ENCODE peak calls at places on chromosomes 2 and 18, in five cellular contexts. One of them, this sample, is unnamed. For H3K4me1, the result is how much of the 10 kb centered on the place peaks cover.

GRCh38 chr18:22467760-22468553 is 50.2 kb upstream of the CTAGE1 start:
- DNase-seq in adrenal gland: peak
- DNase-seq in testis: no peak
- DNase-seq in uterus: peak
- DNase-seq in suprapubic skin: no peak
- DNase-seq in this sample: no peak

GRCh38 chr18:13107074-13107473 is 111.5 kb upstream of the LDLRAD4 start:
- DNase-seq in adrenal gland: no peak
- DNase-seq in testis: no peak
- DNase-seq in uterus: no peak
- DNase-seq in suprapubic skin: no peak
- DNase-seq in this sample: no peak

GRCh38 chr2:241272298-241272721 is 43.2 kb downstream of the HDLBP start:
- DNase-seq in testis: peak
- DNase-seq in uterus: peak
- DNase-seq in adrenal gland: peak
- DNase-seq in suprapubic skin: no peak
- DNase-seq in this sample: peak

GRCh38 chr18:79818036-79818435 is 20.3 kb downstream of the KCNG2 start:
- DNase-seq in adrenal gland: no peak
- DNase-seq in uterus: no peak
- DNase-seq in suprapubic skin: no peak
- DNase-seq in testis: no peak
- DNase-seq in this sample: peak

GRCh38 chr18:36578871-36579270 is 249.9 kb downstream of the TPGS2 start:
- DNase-seq in adrenal gland: no peak
- DNase-seq in suprapubic skin: no peak
- DNase-seq in uterus: no peak
- DNase-seq in testis: no peak
- DNase-seq in this sample: no peak

GRCh38 chr2:85741811-85742507 is 11.8 kb upstream of the ATOH8 start:
- DNase-seq in testis: no peak
- DNase-seq in suprapubic skin: peak
- DNase-seq in uterus: peak
- DNase-seq in adrenal gland: no peak
- DNase-seq in this sample: peak

GRCh38 chr2:46615555-46616487 is 136.5 kb downstream of the TMEM247 start:
- DNase-seq in uterus: no peak
- DNase-seq in suprapubic skin: no peak
- DNase-seq in adrenal gland: peak
- DNase-seq in testis: no peak
- DNase-seq in this sample: no peak

GRCh38 chr2:97714950-97715652 is 1.7 kb downstream of the ZAP70 start:
- DNase-seq in uterus: no peak
- DNase-seq in suprapubic skin: peak
- DNase-seq in testis: no peak
- DNase-seq in adrenal gland: no peak
- DNase-seq in this sample: no peak

GRCh38 chr2:85585781-85586105 is 1.5 kb downstream of the VAMP5 start:
- DNase-seq in suprapubic skin: no peak
- DNase-seq in testis: no peak
- DNase-seq in uterus: no peak
- DNase-seq in adrenal gland: no peak
- DNase-seq in this sample: no peak

GRCh38 chr2:120456867-120457266 is 110.9 kb downstream of the INHBB start:
- DNase-seq in suprapubic skin: no peak
- DNase-seq in testis: no peak
- DNase-seq in uterus: no peak
- DNase-seq in adrenal gland: no peak
- DNase-seq in this sample: no peak

GRCh38 chr2:137937778-137938177 is 26.5 kb upstream of the HNMT start:
- DNase-seq in suprapubic skin: no peak
- DNase-seq in adrenal gland: no peak
- DNase-seq in uterus: no peak
- DNase-seq in testis: no peak
- DNase-seq in this sample: no peak

GRCh38 chr2:147909178-147909577 is 64.3 kb downstream of the ACVR2A start:
- DNase-seq in uterus: no peak
- DNase-seq in suprapubic skin: no peak
- DNase-seq in adrenal gland: no peak
- DNase-seq in testis: no peak
- DNase-seq in this sample: no peak

GRCh38 chr2:201654611-201655384 is 11.5 kb upstream of the TMEM237 start:
- DNase-seq in suprapubic skin: no peak
- DNase-seq in uterus: no peak
- DNase-seq in testis: no peak
- DNase-seq in adrenal gland: no peak
- DNase-seq in this sample: no peak

GRCh38 chr2:12861344-12861942 is 144.7 kb downstream of the TRIB2 start:
- DNase-seq in suprapubic skin: no peak
- DNase-seq in testis: no peak
- DNase-seq in uterus: no peak
- DNase-seq in adrenal gland: no peak
- DNase-seq in this sample: no peak

GRCh38 chr18:12327510-12328178 is 19.6 kb downstream of the TUBB6 start:
- DNase-seq in uterus: peak
- DNase-seq in suprapubic skin: peak
- DNase-seq in adrenal gland: peak
- DNase-seq in testis: peak
- DNase-seq in this sample: peak

GRCh38 chr2:156728328-156728727 is 292.1 kb downstream of the GPD2 start:
- DNase-seq in suprapubic skin: no peak
- DNase-seq in adrenal gland: no peak
- DNase-seq in uterus: no peak
- DNase-seq in testis: no peak
- DNase-seq in this sample: no peak

GRCh38 chr2:26477911-26478253 is at the start of gene OTOF:
- DNase-seq in suprapubic skin: no peak
- DNase-seq in testis: peak
- DNase-seq in uterus: no peak
- DNase-seq in adrenal gland: peak
- DNase-seq in this sample: peak

GRCh38 chr18:35616664-35617423 is 35.3 kb downstream of the GALNT1 start:
- DNase-seq in suprapubic skin: no peak
- DNase-seq in adrenal gland: no peak
- DNase-seq in uterus: no peak
- DNase-seq in testis: no peak
- DNase-seq in this sample: peak

GRCh38 chr2:81412681-81413080 is 1108.1 kb upstream of the LRRTM1 start:
- DNase-seq in suprapubic skin: no peak
- DNase-seq in testis: no peak
- DNase-seq in uterus: no peak
- DNase-seq in adrenal gland: no peak
- DNase-seq in this sample: no peak

GRCh38 chr2:191032588-191033429 is 18.8 kb upstream of the STAT1 start:
- DNase-seq in uterus: no peak
- DNase-seq in adrenal gland: no peak
- DNase-seq in suprapubic skin: no peak
- DNase-seq in testis: no peak
- DNase-seq in this sample: no peak

GRCh38 chr2:162368494-162368893 is 24.6 kb downstream of the GCA start:
- DNase-seq in suprapubic skin: no peak
- DNase-seq in adrenal gland: no peak
- DNase-seq in uterus: no peak
- DNase-seq in testis: no peak
- DNase-seq in this sample: no peak

GRCh38 chr2:1492696-1493095 is 79.4 kb downstream of the TPO start:
- DNase-seq in adrenal gland: peak
- DNase-seq in uterus: no peak
- DNase-seq in suprapubic skin: peak
- DNase-seq in testis: peak
- DNase-seq in this sample: peak

GRCh38 chr2:44706584-44707553 is 234.6 kb upstream of the SIX3 start:
- DNase-seq in suprapubic skin: no peak
- DNase-seq in testis: no peak
- DNase-seq in adrenal gland: no peak
- DNase-seq in uterus: no peak
- DNase-seq in this sample: no peak

GRCh38 chr2:44705851-44706555 is 235.5 kb upstream of the SIX3 start:
- DNase-seq in suprapubic skin: no peak
- DNase-seq in uterus: no peak
- DNase-seq in testis: no peak
- DNase-seq in adrenal gland: no peak
- DNase-seq in this sample: no peak

GRCh38 chr2:44705356-44705755 is 236.1 kb upstream of the SIX3 start:
- DNase-seq in adrenal gland: no peak
- DNase-seq in testis: no peak
- DNase-seq in uterus: no peak
- DNase-seq in suprapubic skin: no peak
- DNase-seq in this sample: no peak

GRCh38 chr2:44707945-44708645 is 233.4 kb upstream of the SIX3 start:
- DNase-seq in suprapubic skin: no peak
- DNase-seq in testis: no peak
- DNase-seq in uterus: no peak
- DNase-seq in adrenal gland: no peak
- DNase-seq in this sample: no peak

GRCh38 chr2:44708646-44709000 is 232.9 kb upstream of the SIX3 start:
- DNase-seq in adrenal gland: no peak
- DNase-seq in testis: no peak
- DNase-seq in suprapubic skin: no peak
- DNase-seq in uterus: no peak
- DNase-seq in this sample: no peak
- H3K27ac ChIP-seq in adrenal gland: no peak
- H3K27ac ChIP-seq in testis: no peak
- H3K27ac ChIP-seq in suprapubic skin: no peak
- H3K27ac ChIP-seq in uterus: no peak
- H3K27ac ChIP-seq in this sample: no peak

GRCh38 chr2:68062680-68063387 is at the start of gene C1D:
- DNase-seq in testis: peak
- DNase-seq in uterus: peak
- DNase-seq in suprapubic skin: peak
- DNase-seq in adrenal gland: peak
- DNase-seq in this sample: peak
- TF ChIP-seq POLR2A in testis: no peak
- TF ChIP-seq POLR2A in uterus: peak
- TF ChIP-seq POLR2A in suprapubic skin: no peak
- TF ChIP-seq POLR2A in adrenal gland: peak
- TF ChIP-seq POLR2A in this sample: no peak

DNA sequence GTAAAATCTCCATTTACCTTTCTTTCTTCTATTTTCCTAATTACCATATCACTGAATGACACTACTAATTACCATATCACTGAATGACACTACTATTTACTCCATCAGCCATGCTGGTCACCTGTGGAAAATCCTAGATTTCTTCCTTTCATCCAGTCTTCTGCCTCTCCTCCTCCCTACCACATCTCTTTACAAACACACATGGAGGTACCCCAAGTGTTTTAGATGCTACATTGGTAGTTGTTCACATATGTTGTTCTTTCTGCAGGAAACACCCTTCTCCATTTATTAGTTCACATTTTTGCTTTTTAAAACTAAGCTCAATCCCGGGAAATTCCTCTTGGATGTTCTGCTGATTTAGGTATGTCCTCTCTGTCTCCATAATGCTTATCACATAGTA is 134.0 kb downstream of the IKZF2 start:
- DNase-seq in suprapubic skin: no peak
- DNase-seq in adrenal gland: no peak
- DNase-seq in testis: no peak
- DNase-seq in uterus: no peak
- DNase-seq in this sample: no peak
- H3K4me1 ChIP-seq in suprapubic skin: under half
- H3K4me1 ChIP-seq in adrenal gland: under half
- H3K4me1 ChIP-seq in testis: under half
- H3K4me1 ChIP-seq in uterus: under half
- H3K4me1 ChIP-seq in this sample: under half

GRCh38 chr2:185970148-185970852 is 231.7 kb downstream of the FSIP2 start:
- DNase-seq in suprapubic skin: no peak
- DNase-seq in adrenal gland: no peak
- DNase-seq in testis: no peak
- DNase-seq in uterus: no peak
- DNase-seq in this sample: no peak
- H3K27ac ChIP-seq in suprapubic skin: no peak
- H3K27ac ChIP-seq in adrenal gland: no peak
- H3K27ac ChIP-seq in testis: no peak
- H3K27ac ChIP-seq in uterus: no peak
- H3K27ac ChIP-seq in this sample: no peak

DNA sequence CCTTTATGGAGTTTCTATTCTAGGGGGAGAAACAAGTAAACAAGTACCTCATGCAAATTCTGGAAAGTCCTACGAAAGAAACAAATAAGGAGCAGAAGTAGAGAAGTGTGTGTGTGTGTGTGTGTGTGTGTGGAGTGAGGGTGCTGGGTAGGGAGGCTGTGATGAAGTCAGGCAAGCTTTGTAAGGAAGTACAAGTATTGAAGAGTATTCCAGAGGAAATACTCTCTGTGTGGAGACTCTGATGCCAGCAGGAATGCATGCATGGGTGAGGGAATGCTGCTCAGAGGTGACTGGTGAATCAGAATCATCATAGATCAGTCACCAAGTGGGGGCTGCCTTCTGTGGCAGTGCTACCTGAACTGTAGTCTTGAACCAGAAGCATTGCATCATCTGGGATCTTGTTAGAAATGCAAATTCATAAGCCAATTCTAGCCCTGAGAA is 34.5 kb downstream of the SLC4A3 start:
- DNase-seq in testis: no peak
- DNase-seq in adrenal gland: no peak
- DNase-seq in suprapubic skin: peak
- DNase-seq in uterus: no peak
- DNase-seq in this sample: no peak
- TF ChIP-seq POLR2A in testis: no peak
- TF ChIP-seq POLR2A in adrenal gland: no peak
- TF ChIP-seq POLR2A in suprapubic skin: no peak
- TF ChIP-seq POLR2A in uterus: no peak
- TF ChIP-seq POLR2A in this sample: no peak

DNA sequence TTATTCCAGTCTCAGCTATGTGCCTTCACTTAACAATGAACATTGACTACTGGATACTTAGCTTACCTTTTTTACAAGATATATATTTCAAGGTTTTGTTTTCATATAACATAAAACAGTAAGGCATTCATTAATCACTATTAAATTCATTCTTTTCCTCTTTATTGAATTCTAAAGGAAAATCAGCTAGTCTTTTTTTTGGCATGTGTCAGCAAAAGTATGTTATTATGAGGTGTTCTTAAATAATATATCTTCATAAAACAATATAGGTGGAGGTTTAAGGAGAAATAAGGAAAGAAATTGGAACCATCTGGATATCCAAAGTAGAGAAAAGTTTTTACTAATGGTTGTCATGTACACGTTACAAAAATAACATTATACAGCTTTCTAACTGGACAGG is 472.6 kb downstream of the ARHGAP15 start:
- DNase-seq in adrenal gland: no peak
- DNase-seq in suprapubic skin: no peak
- DNase-seq in testis: no peak
- DNase-seq in uterus: no peak
- DNase-seq in this sample: no peak
- H3K4me1 ChIP-seq in adrenal gland: under half
- H3K4me1 ChIP-seq in suprapubic skin: under half
- H3K4me1 ChIP-seq in testis: under half
- H3K4me1 ChIP-seq in uterus: under half
- H3K4me1 ChIP-seq in this sample: under half

DNA sequence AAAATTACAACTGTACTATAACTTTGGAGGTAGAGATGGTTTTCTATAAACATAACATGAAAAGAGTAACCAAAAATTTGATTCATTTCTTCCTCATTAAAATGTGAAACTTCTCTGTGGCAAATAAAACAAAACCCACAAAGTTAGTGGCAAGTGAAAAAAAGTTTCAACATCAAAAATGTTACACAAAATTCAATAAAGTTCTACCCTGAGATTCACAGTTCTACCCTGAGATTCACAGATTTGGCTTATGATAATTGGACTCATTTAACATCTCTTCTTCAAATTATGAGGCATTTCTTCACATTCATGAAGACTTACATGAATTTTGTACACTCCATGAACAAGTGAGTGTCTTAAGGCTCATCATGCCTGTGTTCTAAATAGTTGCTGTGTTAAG is 51.0 kb downstream of the AAK1 start:
- DNase-seq in testis: no peak
- DNase-seq in uterus: no peak
- DNase-seq in suprapubic skin: no peak
- DNase-seq in adrenal gland: no peak
- DNase-seq in this sample: no peak
- H3K27ac ChIP-seq in testis: no peak
- H3K27ac ChIP-seq in uterus: no peak
- H3K27ac ChIP-seq in suprapubic skin: no peak
- H3K27ac ChIP-seq in adrenal gland: no peak
- H3K27ac ChIP-seq in this sample: no peak